ENCODE peak calls at places on chromosome 12, in four cellular contexts. One of them, this sample, is unnamed.

GRCh38 chr12:14408208-14408607 is 42.7 kb downstream of the ATF7IP start:
- DNase-seq in HepG2: no peak
- DNase-seq in K562: peak
- DNase-seq in HEK293T: no peak
- DNase-seq in this sample: no peak

GRCh38 chr12:118617922-118618450 is 241.6 kb downstream of the SUDS3 start:
- DNase-seq in HEK293T: no peak
- DNase-seq in HepG2: no peak
- DNase-seq in K562: no peak
- DNase-seq in this sample: no peak

GRCh38 chr12:47216150-47216677 is 136.5 kb upstream of the AMIGO2 start:
- DNase-seq in HEK293T: no peak
- DNase-seq in K562: no peak
- DNase-seq in HepG2: no peak
- DNase-seq in this sample: peak

GRCh38 chr12:124764451-124764850 is 99.2 kb downstream of the SCARB1 start:
- DNase-seq in K562: peak
- DNase-seq in HepG2: no peak
- DNase-seq in HEK293T: no peak
- DNase-seq in this sample: no peak

GRCh38 chr12:5369298-5369697 is 62.6 kb upstream of the NTF3 start:
- DNase-seq in HEK293T: no peak
- DNase-seq in K562: no peak
- DNase-seq in HepG2: no peak
- DNase-seq in this sample: no peak

GRCh38 chr12:45259732-45260480 is 44.0 kb downstream of the ANO6 start:
- DNase-seq in HepG2: peak
- DNase-seq in K562: no peak
- DNase-seq in HEK293T: no peak
- DNase-seq in this sample: no peak

GRCh38 chr12:57171668-57172067 is 24.2 kb upstream of the LRP1-AS start:
- DNase-seq in K562: no peak
- DNase-seq in HEK293T: no peak
- DNase-seq in HepG2: no peak
- DNase-seq in this sample: no peak

GRCh38 chr12:130014485-130014807 is 110.6 kb upstream of the TMEM132D start:
- DNase-seq in K562: no peak
- DNase-seq in HepG2: no peak
- DNase-seq in HEK293T: no peak
- DNase-seq in this sample: no peak

GRCh38 chr12:23585156-23585781 is 364.2 kb downstream of the SOX5 start:
- DNase-seq in HepG2: no peak
- DNase-seq in K562: no peak
- DNase-seq in HEK293T: no peak
- DNase-seq in this sample: no peak

GRCh38 chr12:52126050-52126604 is 46.6 kb downstream of the SMIM41 start:
- DNase-seq in K562: peak
- DNase-seq in HepG2: no peak
- DNase-seq in HEK293T: peak
- DNase-seq in this sample: no peak

GRCh38 chr12:120468271-120468845 is 1.2 kb downstream of the SRSF9 start:
- DNase-seq in HEK293T: no peak
- DNase-seq in HepG2: peak
- DNase-seq in K562: no peak
- DNase-seq in this sample: no peak

GRCh38 chr12:109131522-109132050 is 15.2 kb downstream of the ACACB start:
- DNase-seq in HepG2: no peak
- DNase-seq in K562: no peak
- DNase-seq in HEK293T: no peak
- DNase-seq in this sample: no peak

GRCh38 chr12:20201733-20202132 is 166.6 kb upstream of the PDE3A start:
- DNase-seq in HEK293T: no peak
- DNase-seq in K562: no peak
- DNase-seq in HepG2: no peak
- DNase-seq in this sample: no peak

GRCh38 chr12:6106208-6106607 is 18.3 kb downstream of the VWF start:
- DNase-seq in K562: no peak
- DNase-seq in HEK293T: no peak
- DNase-seq in HepG2: no peak
- DNase-seq in this sample: no peak

GRCh38 chr12:132196038-132196872 is 52.0 kb downstream of the NOC4L start:
- DNase-seq in K562: no peak
- DNase-seq in HEK293T: no peak
- DNase-seq in HepG2: no peak
- DNase-seq in this sample: no peak

GRCh38 chr12:6241495-6241894 is 41.3 kb downstream of the CD9 start:
- DNase-seq in HepG2: no peak
- DNase-seq in K562: peak
- DNase-seq in HEK293T: no peak
- DNase-seq in this sample: no peak

GRCh38 chr12:2250797-2251196 is 198.0 kb downstream of the CACNA1C start:
- DNase-seq in HEK293T: no peak
- DNase-seq in K562: no peak
- DNase-seq in HepG2: no peak
- DNase-seq in this sample: no peak

GRCh38 chr12:21925296-21925913 is 15.8 kb downstream of the ABCC9 start:
- DNase-seq in K562: peak
- DNase-seq in HepG2: no peak
- DNase-seq in HEK293T: no peak
- DNase-seq in this sample: no peak

GRCh38 chr12:113113397-113113796 is 22.2 kb downstream of the RASAL1 start:
- DNase-seq in K562: no peak
- DNase-seq in HepG2: no peak
- DNase-seq in HEK293T: no peak
- DNase-seq in this sample: no peak

GRCh38 chr12:113948151-113948914 is 17.8 kb downstream of the RBM19 start:
- DNase-seq in HepG2: no peak
- DNase-seq in K562: no peak
- DNase-seq in HEK293T: no peak
- DNase-seq in this sample: no peak

DNA sequence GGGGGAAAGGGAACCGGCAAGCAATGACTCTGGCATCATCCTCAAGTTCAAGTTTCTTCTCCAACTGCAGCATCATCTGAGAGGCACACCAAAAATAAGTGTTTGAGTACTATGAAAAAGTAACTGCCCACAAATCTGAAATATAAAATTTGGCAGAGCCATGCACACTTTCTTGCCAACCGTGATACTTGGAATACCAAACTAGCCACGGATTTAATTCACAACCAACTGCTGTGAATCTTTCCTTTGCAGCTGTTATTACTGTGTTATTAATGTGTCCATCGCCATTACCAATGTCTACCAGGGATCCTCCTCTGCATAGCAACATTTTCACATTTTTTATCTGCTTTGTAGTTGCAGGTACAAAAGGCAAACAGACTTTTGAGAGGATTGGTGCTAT is 74.6 kb downstream of the GXYLT1 start:
- DNase-seq in HepG2: no peak
- DNase-seq in K562: no peak
- DNase-seq in HEK293T: no peak
- DNase-seq in this sample: no peak
- TF ChIP-seq TARDBP in HepG2: no peak
- TF ChIP-seq TARDBP in K562: no peak
- TF ChIP-seq TARDBP in HEK293T: no peak
- TF ChIP-seq TARDBP in this sample: no peak

DNA sequence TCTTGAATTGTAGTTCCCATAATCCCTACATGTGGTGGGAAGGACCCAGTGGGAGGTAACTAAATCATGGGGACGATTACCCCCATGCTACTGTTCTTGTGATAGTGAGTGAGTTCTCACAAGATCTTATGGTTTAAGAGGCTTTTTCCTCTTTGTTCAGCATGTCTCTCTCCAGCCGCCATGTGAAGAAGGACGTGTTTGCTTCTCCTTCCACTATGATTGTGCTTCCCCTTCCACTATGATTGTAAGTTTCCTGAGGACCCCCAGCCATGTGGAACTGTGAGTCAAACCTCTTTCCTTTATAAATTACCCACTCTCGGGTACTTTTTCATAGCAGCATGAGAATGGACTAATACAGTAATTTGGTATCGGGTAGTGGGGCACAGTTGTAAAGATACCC is 97.3 kb downstream of the PPP1R12A start:
- DNase-seq in HEK293T: no peak
- DNase-seq in HepG2: no peak
- DNase-seq in K562: no peak
- DNase-seq in this sample: no peak
- TF ChIP-seq TARDBP in HEK293T: no peak
- TF ChIP-seq TARDBP in HepG2: no peak
- TF ChIP-seq TARDBP in K562: no peak
- TF ChIP-seq TARDBP in this sample: no peak

GRCh38 chr12:123141615-123142517 is 9.0 kb downstream of the PITPNM2 start:
- DNase-seq in HEK293T: no peak
- DNase-seq in HepG2: peak
- DNase-seq in K562: no peak
- DNase-seq in this sample: no peak
- TF ChIP-seq TARDBP in HEK293T: no peak
- TF ChIP-seq TARDBP in HepG2: peak
- TF ChIP-seq TARDBP in K562: no peak
- TF ChIP-seq TARDBP in this sample: no peak

GRCh38 chr12:11820476-11820875 is 171.0 kb downstream of the ETV6 start:
- DNase-seq in HepG2: no peak
- DNase-seq in K562: no peak
- DNase-seq in HEK293T: no peak
- DNase-seq in this sample: no peak
- TF ChIP-seq TARDBP in HepG2: no peak
- TF ChIP-seq TARDBP in K562: no peak
- TF ChIP-seq TARDBP in HEK293T: no peak
- TF ChIP-seq TARDBP in this sample: no peak

GRCh38 chr12:43252585-43252984 is 299.4 kb downstream of the ADAMTS20 start:
- DNase-seq in HepG2: no peak
- DNase-seq in K562: no peak
- DNase-seq in HEK293T: no peak
- DNase-seq in this sample: no peak

GRCh38 chr12:43255642-43256041 is 296.4 kb downstream of the ADAMTS20 start:
- DNase-seq in HEK293T: no peak
- DNase-seq in HepG2: no peak
- DNase-seq in K562: no peak
- DNase-seq in this sample: no peak
- TF ChIP-seq TARDBP in HEK293T: no peak
- TF ChIP-seq TARDBP in HepG2: no peak
- TF ChIP-seq TARDBP in K562: no peak
- TF ChIP-seq TARDBP in this sample: no peak

DNA sequence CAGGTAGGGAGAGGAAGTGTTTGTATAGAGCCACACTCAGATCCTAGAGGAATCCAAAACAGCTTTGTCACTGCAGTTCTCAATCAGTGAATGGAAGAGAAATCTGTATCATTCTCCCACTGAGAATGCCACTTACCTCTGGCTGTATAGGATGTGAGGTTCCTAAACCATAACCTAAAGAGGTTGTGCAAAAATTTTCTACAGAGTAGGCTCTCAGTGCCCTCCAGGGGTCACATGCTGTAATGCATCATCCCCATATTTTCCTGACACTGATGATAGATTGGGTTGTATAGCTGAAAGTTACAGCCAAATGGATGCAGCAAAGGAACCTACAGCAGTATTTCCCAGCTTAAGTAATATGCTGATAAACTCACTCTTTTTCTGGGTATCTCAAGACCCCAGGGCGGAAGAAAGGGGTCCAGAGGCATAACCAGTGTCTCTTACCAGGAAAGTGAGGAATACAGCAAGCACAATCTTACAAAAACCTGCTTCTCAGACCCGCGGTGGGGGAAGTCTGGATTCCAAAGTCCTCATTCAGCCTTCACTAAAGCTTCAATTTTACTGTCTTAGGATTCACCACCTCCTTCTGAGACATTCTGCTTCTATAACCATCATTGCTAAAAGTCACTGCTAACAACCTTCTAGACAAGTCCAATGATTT is 3.8 kb downstream of the BCDIN3D start:
- DNase-seq in HEK293T: peak
- DNase-seq in K562: peak
- DNase-seq in HepG2: peak
- DNase-seq in this sample: no peak
- TF ChIP-seq TARDBP in HEK293T: no peak
- TF ChIP-seq TARDBP in K562: no peak
- TF ChIP-seq TARDBP in HepG2: no peak
- TF ChIP-seq TARDBP in this sample: no peak

DNA sequence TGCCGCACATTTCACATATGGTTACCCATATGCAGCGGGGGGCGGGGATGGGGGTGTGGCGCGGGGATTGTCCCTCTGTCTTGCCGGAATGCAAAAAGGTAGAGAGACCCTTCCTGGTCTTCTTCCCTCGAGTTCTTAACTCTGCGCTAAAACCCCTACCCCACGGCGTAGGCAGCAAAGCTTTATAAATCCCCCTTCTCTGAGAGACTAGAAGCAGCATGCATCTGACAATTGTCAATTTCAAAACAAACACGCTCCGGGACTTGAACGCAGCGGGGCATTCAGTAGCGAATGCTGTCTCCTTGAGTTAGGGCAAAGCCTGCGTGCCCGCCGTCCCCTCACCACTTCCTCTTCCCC is 1.8 kb downstream of the PRMT8 start:
- DNase-seq in K562: no peak
- DNase-seq in HEK293T: no peak
- DNase-seq in HepG2: no peak
- DNase-seq in this sample: no peak
- TF ChIP-seq TARDBP in K562: no peak
- TF ChIP-seq TARDBP in HEK293T: no peak
- TF ChIP-seq TARDBP in HepG2: no peak
- TF ChIP-seq TARDBP in this sample: no peak

DNA sequence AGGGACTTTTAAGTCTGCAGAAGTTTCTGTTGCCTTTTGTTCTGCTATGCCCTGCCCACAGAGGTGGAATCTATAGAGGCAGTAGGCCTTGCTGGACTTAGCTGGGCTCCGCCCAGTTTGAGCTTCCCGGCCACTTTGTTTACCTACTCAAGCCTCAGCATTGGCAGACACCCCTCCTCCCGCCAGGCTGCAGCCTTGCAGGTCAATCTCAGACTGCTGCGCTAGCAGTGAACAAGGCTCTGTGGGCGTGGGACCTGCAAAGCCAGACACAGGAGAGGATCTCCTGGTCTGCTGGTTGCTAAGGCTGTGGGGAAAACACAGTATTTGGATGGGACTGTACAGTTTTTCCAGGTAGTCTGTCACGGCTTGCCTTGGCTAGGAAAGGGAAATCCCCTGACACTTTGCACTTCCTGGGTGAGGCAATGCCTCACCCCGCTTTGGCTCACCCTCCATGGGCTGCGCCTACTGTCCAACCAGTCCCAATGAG is 43.7 kb downstream of the CCDC59 start:
- DNase-seq in HepG2: peak
- DNase-seq in HEK293T: no peak
- DNase-seq in K562: no peak
- DNase-seq in this sample: no peak
- TF ChIP-seq TARDBP in HepG2: no peak
- TF ChIP-seq TARDBP in HEK293T: no peak
- TF ChIP-seq TARDBP in K562: no peak
- TF ChIP-seq TARDBP in this sample: no peak

This sample was measured in GM12878.